ENCODE peak calls at places on chromosomes 11 and 22, in ten cellular contexts. Y is HepG2, F is GM23248, W is hepatocyte, I is astrocyte, K is HCT116, J is A673, C is GM12878, P is GM23338, N is K562. G is an unnamed sample.

GRCh38 chr11:2459016-2459725 is 14.4 kb downstream of the KCNQ1 start:
- DNase-seq in Y (no peak), F (no peak), W (no peak), I (no peak), K (no peak), J (no peak), C (no peak), P (no peak), N (no peak), G (peak)

GRCh38 chr11:81989093-81989492 is 744.6 kb downstream of the FAM181B start:
- DNase-seq in Y (no peak), F (peak), W (no peak), I (peak), K (no peak), J (no peak), C (no peak), P (no peak), N (no peak), G (no peak)

GRCh38 chr11:95241673-95242072 is 10.7 kb upstream of the SESN3 start:
- DNase-seq in Y (no peak), F (peak), W (no peak), I (peak), K (no peak), J (no peak), C (no peak), P (no peak), N (no peak), G (no peak)

GRCh38 chr22:39177456-39177775 is 24.9 kb upstream of the CBX7 start:
- DNase-seq in Y (no peak), F (peak), W (no peak), I (no peak), K (no peak), J (no peak), C (no peak), P (no peak), N (no peak), G (no peak)

GRCh38 chr11:126310229-126310991 is 6.5 kb downstream of the DCPS start:
- DNase-seq in Y (peak), F (peak), W (peak), I (peak), K (peak), J (peak), C (no peak), P (peak), N (peak), G (peak)

GRCh38 chr11:36210529-36210928 is 78.7 kb downstream of the COMMD9 start:
- DNase-seq in Y (no peak), F (no peak), W (no peak), I (no peak), K (no peak), J (no peak), C (no peak), P (no peak), N (no peak), G (no peak)

GRCh38 chr11:111177037-111177988 is 68.2 kb upstream of the POU2AF2 start:
- DNase-seq in Y (no peak), F (no peak), W (no peak), I (no peak), K (no peak), J (no peak), C (peak), P (no peak), N (no peak), G (no peak)

GRCh38 chr11:7501251-7501650 is 12.5 kb upstream of the PPFIBP2 start:
- DNase-seq in Y (no peak), F (no peak), W (peak), I (no peak), K (no peak), J (no peak), C (no peak), P (no peak), N (no peak), G (no peak)

GRCh38 chr22:38754247-38755154 is 1.3 kb downstream of the SUN2 start:
- DNase-seq in Y (peak), F (peak), W (peak), I (peak), K (no peak), J (peak), C (no peak), P (peak), N (no peak), G (peak)

GRCh38 chr11:60318726-60319125 is 8.3 kb upstream of the MS4A6E start:
- DNase-seq in Y (no peak), F (no peak), W (no peak), I (no peak), K (no peak), J (no peak), C (no peak), P (no peak), N (no peak), G (no peak)

GRCh38 chr22:22666307-22667091 is 22.1 kb downstream of the GGTLC2 start:
- DNase-seq in Y (peak), F (peak), W (peak), I (no peak), K (no peak), J (peak), C (no peak), P (peak), N (peak), G (peak)

GRCh38 chr22:25853078-25853477 is 111.1 kb downstream of the MYO18B start:
- DNase-seq in Y (no peak), F (peak), W (no peak), I (no peak), K (no peak), J (no peak), C (no peak), P (no peak), N (peak), G (no peak)

GRCh38 chr22:19285831-19286230 is 5.7 kb downstream of the CLTCL1 start:
- DNase-seq in Y (no peak), F (peak), W (no peak), I (no peak), K (no peak), J (no peak), C (no peak), P (no peak), N (no peak), G (no peak)

GRCh38 chr11:67289226-67289650 is at the start of gene ANKRD13D:
- DNase-seq in Y (no peak), F (no peak), W (no peak), I (no peak), K (no peak), J (no peak), C (no peak), P (no peak), N (peak), G (no peak)

GRCh38 chr11:110430267-110431211 is 791 bp downstream of the FDX1 start:
- DNase-seq in Y (peak), F (peak), W (peak), I (peak), K (no peak), J (peak), C (peak), P (peak), N (no peak), G (peak)

GRCh38 chr11:88292156-88292844 is 45.2 kb downstream of the CTSC start:
- DNase-seq in Y (peak), F (peak), W (no peak), I (no peak), K (peak), J (peak), C (no peak), P (no peak), N (no peak), G (no peak)

GRCh38 chr11:21656065-21656464 is 536.8 kb upstream of the ANO5 start:
- DNase-seq in Y (no peak), F (no peak), W (no peak), I (no peak), K (no peak), J (no peak), C (no peak), P (no peak), N (no peak), G (no peak)

GRCh38 chr22:41905411-41906202 is 9.3 kb downstream of the SHISA8 start:
- DNase-seq in Y (no peak), F (no peak), W (no peak), I (no peak), K (no peak), J (no peak), C (no peak), P (no peak), N (no peak), G (no peak)

GRCh38 chr11:34938621-34939020 is 22.2 kb downstream of the PDHX start:
- DNase-seq in Y (no peak), F (no peak), W (no peak), I (no peak), K (no peak), J (no peak), C (no peak), P (no peak), N (no peak), G (no peak)

GRCh38 chr22:34851918-34852662 is 213.9 kb upstream of the ISX start:
- DNase-seq in Y (no peak), F (no peak), W (no peak), I (no peak), K (no peak), J (no peak), C (no peak), P (peak), N (no peak), G (peak)

GRCh38 chr22:48404801-48405447 is 1422.7 kb downstream of the BRD1 start:
- DNase-seq in Y (no peak), F (no peak), W (no peak), I (no peak), K (no peak), J (no peak), C (no peak), P (no peak), N (no peak), G (no peak)

GRCh38 chr11:57124912-57125311 is 56.8 kb upstream of the LRRC55 start:
- DNase-seq in Y (no peak), F (no peak), W (no peak), I (no peak), K (no peak), J (no peak), C (no peak), P (no peak), N (no peak), G (peak)

GRCh38 chr22:36182056-36182455 is 19.6 kb downstream of the APOL4 start:
- DNase-seq in Y (no peak), F (no peak), W (no peak), I (peak), K (no peak), J (no peak), C (no peak), P (no peak), N (no peak), G (no peak)

DNA sequence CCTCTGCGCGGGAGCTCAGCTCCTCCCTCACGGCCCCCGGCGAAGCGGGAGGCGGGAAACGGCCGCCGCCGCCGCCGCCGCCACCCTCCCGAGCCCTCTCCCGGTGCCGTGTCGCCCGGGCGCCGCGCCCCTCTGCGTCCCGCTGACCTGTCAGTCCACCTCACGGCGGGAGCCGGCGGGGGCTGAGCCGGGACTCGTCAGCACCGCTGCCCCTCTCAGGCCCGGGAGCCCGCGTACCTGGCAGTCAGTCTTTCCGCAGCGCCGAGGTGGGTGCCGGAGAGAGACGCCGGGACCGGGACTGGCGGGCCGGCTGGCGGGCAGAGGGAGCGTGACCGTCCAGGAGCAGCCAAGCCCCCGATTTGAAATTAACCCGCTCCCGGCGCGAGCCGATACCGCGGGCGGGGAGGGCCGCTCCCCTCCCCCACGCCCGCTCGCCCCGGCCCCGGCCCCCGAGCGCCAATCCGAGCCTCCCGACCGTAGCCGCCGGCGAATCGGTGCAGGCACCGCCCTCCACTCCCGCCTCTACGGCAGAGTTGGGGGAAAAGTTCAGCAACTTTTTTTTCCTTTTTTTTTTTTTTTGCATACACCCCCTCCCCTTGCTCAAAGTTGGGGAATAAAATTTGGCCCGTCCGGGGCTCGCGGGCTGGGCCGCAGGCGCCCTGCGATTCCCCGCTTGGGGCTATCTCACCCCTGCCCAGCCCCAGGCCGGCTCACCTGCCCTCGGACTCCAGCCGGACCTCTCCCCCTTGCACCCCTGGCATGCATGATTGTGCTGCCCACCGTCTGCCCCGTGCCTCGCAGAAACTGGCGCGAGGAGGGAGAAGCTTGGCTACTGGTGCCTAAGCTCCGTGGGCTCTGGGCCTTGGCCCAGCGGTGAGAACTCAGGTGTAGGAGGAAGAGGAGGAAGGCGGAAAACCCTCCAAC is 777 bp upstream of the E2F8 start:
- DNase-seq in Y (no peak), F (peak), W (peak), I (no peak), K (no peak), J (peak), C (no peak), P (peak), N (peak), G (peak)
- TF ChIP-seq EZH2 in Y (no peak), F (peak), W (no peak), I (peak), K (no peak), J (no peak), C (no peak), P (no peak), N (no peak), G (no peak)

DNA sequence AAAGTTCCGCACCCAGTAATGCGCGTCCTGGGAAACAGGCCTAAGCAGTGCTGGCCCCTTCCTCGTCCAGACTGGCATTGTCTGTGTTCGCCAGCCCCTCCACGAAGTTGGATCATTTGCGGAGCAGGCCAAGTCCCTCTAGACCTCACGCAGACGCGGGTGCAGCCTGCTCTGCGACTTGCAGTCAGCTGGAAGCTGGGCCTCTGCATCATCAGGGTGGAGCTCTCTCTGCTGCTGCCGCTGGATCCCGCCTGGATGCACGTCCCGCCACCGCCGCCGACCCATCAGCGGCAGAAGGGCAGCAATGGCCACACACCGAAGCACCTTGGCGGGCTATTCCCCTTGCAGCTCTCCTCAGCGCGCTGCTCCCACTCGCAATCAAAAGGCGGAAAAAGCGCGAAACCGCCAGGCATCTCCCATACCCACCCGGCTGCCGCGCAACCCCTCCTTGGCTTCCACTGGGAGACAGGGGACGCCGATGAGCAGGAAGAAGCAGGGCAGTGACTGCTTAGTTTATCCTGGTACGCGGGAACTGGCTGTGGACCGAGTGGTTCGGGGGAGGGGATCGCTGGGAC is 34.1 kb upstream of the GLYATL1 start:
- DNase-seq in Y (no peak), F (peak), W (peak), I (peak), K (no peak), J (peak), C (no peak), P (peak), N (no peak), G (peak)
- H3K4me3 ChIP-seq in Y (no peak), F (peak), W (peak), I (peak), K (no peak), J (peak), C (no peak), P (peak), N (no peak), G (peak)

DNA sequence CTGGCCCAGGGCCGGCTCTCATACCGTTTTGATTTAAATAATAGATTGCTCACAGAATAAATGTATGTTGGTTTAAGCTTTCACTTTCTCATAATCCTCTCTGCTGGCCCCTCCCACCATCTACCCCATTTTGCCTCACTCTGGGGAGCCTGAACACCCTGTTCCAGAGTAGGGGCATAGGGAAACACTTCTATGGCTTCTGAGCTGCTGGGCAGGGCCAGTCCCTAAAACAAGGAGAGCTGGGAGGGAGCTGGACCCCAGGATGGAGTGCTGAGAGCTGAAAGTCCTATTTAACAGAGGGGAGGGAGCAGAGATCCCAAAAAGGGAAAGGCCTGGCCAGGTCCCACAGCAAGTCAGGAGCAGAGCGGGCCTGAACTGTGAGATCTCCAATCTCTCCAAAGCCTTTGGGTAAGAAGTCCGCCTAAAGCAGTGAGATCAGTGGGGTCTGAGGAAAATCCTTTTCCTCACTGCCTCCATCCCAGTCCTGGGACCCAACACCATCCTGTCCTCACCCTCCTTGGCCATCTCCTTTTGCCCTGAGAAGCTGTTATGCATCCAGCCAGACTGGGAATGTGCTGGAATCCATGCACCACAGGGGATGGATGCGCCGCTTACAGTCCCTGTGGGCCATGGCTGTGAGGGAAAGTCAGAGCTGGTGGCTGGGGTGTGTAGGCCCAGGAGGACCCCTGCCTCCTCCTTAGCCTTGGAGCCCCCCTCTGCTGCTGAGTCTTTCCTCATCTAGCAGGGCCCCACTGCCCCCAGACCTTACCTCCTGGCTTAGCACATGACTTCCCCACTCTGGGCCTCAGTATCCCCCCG is 8.7 kb downstream of the LRRC75B start:
- DNase-seq in Y (no peak), F (no peak), W (no peak), I (no peak), K (no peak), J (peak), C (no peak), P (peak), N (no peak), G (no peak)
- TF ChIP-seq EZH2 in Y (no peak), F (no peak), W (no peak), I (no peak), K (no peak), J (no peak), C (no peak), P (no peak), N (no peak), G (no peak)

GRCh38 chr11:96318850-96319249 is 24.1 kb downstream of the MAML2 start:
- DNase-seq in Y (no peak), F (no peak), W (no peak), I (no peak), K (no peak), J (no peak), C (no peak), P (no peak), N (peak), G (no peak)
- H3K4me3 ChIP-seq in Y (no peak), F (no peak), W (no peak), I (no peak), K (no peak), J (no peak), C (no peak), P (no peak), N (no peak), G (no peak)